ENCODE peak calls at places on chromosome 22, in five cellular contexts. Y is PC-9, Q is PC-3, S is MM.1S, R is endothelial cell of umbilical vein. G is an unnamed sample. For H3K4me1, the result is how much of the 10 kb centered on the place peaks cover.

GRCh38 chr22:37569009-37569920 is 9.0 kb downstream of the CDC42EP1 start:
- DNase-seq in Y (peak), Q (no peak), S (no peak), R (no peak), G (peak)

GRCh38 chr22:28822930-28823481 is 22.6 kb upstream of the XBP1 start:
- DNase-seq in Y (no peak), Q (no peak), S (peak), R (no peak), G (peak)

GRCh38 chr22:34814260-34814659 is 251.7 kb upstream of the ISX start:
- DNase-seq in Y (no peak), Q (no peak), S (no peak), R (no peak), G (peak)

GRCh38 chr22:24505337-24505736 is 10.2 kb downstream of the UPB1 start:
- DNase-seq in Y (no peak), Q (no peak), S (no peak), R (no peak), G (no peak)

GRCh38 chr22:29377979-29378378 is 10.4 kb downstream of the AP1B1 start:
- DNase-seq in Y (peak), Q (peak), S (no peak), R (no peak), G (no peak)

GRCh38 chr22:49046546-49047305 is 780.9 kb downstream of the BRD1 start:
- DNase-seq in Y (peak), Q (no peak), S (peak), R (no peak), G (peak)

GRCh38 chr22:27718186-27719032 is 83.1 kb downstream of the MN1 start:
- DNase-seq in Y (peak), Q (peak), S (no peak), R (peak), G (peak)

GRCh38 chr22:21038405-21038804 is 6.0 kb upstream of the SLC7A4 start:
- DNase-seq in Y (no peak), Q (no peak), S (no peak), R (no peak), G (no peak)

GRCh38 chr22:24106385-24107381 is 74.6 kb upstream of the SUSD2 start:
- DNase-seq in Y (no peak), Q (no peak), S (peak), R (peak), G (no peak)

GRCh38 chr22:48937032-48937639 is 890.5 kb downstream of the BRD1 start:
- DNase-seq in Y (no peak), Q (no peak), S (no peak), R (no peak), G (no peak)

GRCh38 chr22:33658775-33659174 is 261.5 kb downstream of the LARGE1 start:
- DNase-seq in Y (no peak), Q (no peak), S (no peak), R (no peak), G (peak)

GRCh38 chr22:37197451-37198289 is 9.6 kb upstream of the C1QTNF6 start:
- DNase-seq in Y (peak), Q (peak), S (no peak), R (peak), G (peak)

GRCh38 chr22:29932121-29932520 is 49.1 kb downstream of the MTMR3 start:
- DNase-seq in Y (no peak), Q (no peak), S (no peak), R (no peak), G (no peak)

GRCh38 chr22:21876486-21877176 is 9.2 kb upstream of the MAPK1 start:
- DNase-seq in Y (no peak), Q (no peak), S (no peak), R (peak), G (no peak)

GRCh38 chr22:48065852-48066251 is 1303.4 kb downstream of the TBC1D22A start:
- DNase-seq in Y (no peak), Q (no peak), S (no peak), R (no peak), G (no peak)

GRCh38 chr22:27196483-27196882 is 539.1 kb downstream of the MIAT start:
- DNase-seq in Y (no peak), Q (no peak), S (no peak), R (no peak), G (no peak)

GRCh38 chr22:42868751-42869251 is 11.7 kb upstream of the ARFGAP3 start:
- DNase-seq in Y (no peak), Q (no peak), S (no peak), R (no peak), G (no peak)

GRCh38 chr22:40594924-40595323 is 41.6 kb downstream of the MRTFA start:
- DNase-seq in Y (peak), Q (no peak), S (no peak), R (no peak), G (no peak)

GRCh38 chr22:43060213-43060612 is 29.0 kb downstream of the TTLL1 start:
- DNase-seq in Y (peak), Q (peak), S (no peak), R (peak), G (peak)

GRCh38 chr22:21687685-21688259 is 22.0 kb downstream of the PPIL2 start:
- DNase-seq in Y (no peak), Q (no peak), S (no peak), R (no peak), G (no peak)

GRCh38 chr22:44107341-44107740 is 73.4 kb upstream of the PARVG start:
- DNase-seq in Y (no peak), Q (no peak), S (no peak), R (no peak), G (no peak)

GRCh38 chr22:44111562-44112155 is 69.1 kb upstream of the PARVG start:
- DNase-seq in Y (no peak), Q (no peak), S (no peak), R (no peak), G (no peak)

GRCh38 chr22:44108076-44108475 is 72.6 kb upstream of the PARVG start:
- DNase-seq in Y (no peak), Q (no peak), S (no peak), R (no peak), G (no peak)

GRCh38 chr22:44109417-44109816 is 71.3 kb upstream of the PARVG start:
- DNase-seq in Y (no peak), Q (no peak), S (no peak), R (no peak), G (no peak)

DNA sequence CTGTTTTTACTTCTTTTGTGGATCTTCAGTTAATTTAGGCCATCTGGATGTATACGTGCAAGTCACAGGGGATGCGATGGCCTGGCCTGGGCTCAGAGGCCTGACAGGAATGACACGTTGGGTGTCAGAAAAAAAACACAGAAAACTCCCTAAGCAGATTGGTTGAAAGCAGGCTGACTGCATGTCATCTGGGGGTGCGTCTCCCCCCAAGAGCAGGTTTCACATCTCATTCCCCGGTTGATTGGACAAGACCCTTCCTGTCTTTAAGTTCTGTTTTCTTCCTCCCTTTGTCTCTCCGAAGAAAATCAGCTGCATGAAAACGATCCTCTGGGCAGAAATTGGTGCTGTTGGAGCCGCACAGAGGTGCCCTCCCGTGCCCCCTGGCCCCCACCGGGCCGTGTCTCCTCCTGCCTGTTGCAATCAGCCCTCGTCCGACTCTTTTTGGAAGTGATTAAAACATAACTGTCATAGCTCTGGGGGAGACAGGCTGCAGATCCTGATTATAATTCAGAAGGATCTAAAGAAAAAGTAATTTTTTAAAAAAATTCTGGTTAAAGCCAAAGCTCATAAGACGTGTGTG is 71.8 kb upstream of the PARVG start:
- DNase-seq in Y (no peak), Q (no peak), S (no peak), R (no peak), G (no peak)
- H2AFZ ChIP-seq in Y (no peak), Q (no peak), S (no peak), R (no peak), G (no peak)

DNA sequence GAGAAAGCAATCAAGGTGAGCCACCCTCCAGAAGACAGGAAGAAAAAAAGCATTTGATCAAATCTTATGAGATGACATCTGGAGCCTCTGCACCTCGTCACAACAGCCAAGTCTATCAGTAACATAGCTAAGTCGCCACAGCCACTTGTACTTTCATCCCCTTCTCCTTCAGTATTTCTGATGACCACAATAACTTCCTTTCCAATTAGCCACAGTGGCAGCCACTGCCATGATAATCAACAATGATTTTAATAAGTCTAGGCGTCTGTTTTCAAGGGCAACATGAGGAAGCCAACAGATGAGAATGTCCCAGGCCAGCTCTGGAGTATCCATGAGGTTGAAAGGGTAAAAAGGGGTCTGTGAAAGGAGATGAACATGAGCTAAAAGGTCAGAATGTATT is 29.9 kb downstream of the RBFOX2 start:
- DNase-seq in Y (no peak), Q (no peak), S (no peak), R (no peak), G (no peak)
- H3K4me3 ChIP-seq in Y (no peak), Q (no peak), S (no peak), R (no peak), G (no peak)

GRCh38 chr22:39532215-39533071 is at the start of gene RPS19BP1:
- DNase-seq in Y (peak), Q (peak), S (peak), R (peak), G (peak)
- H3K4me1 ChIP-seq in Y (under half), Q (under half), S (under half), R (under half), G (under half)

GRCh38 chr22:19178065-19178658 is 374 bp downstream of the SLC25A1 start:
- DNase-seq in Y (peak), Q (peak), S (peak), R (peak), G (peak)
- H2AFZ ChIP-seq in Y (peak), Q (peak), S (peak), R (peak), G (peak)

DNA sequence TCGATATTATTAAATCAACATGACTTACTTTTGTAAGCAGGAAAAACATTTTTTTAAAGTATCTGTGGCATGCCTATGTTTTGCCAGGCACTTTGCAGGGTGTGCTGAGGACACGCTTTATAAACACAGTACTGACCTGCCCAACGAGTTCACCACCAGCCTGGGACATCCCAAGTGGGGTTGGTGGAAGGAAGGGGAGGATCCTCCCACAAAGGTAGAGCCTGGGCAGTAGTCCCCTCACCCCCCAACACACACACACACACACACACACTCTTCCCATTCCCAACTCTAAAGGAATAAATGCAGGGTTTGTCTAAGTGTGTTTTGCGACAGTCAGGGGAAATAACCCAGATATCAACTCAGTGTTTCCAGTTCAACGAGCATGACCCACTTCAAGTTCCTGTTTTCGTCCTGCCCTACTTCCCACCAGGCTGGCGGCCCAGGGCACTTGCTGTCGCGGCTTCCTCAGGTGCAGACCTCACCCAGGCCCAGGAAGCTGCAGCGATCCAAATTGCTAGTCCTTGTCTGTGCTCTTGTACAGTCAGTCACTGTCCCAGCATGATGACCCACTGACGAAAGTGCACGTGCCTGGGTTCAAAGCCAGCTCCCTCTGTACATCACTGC is 3.1 kb downstream of the CERK start:
- DNase-seq in Y (no peak), Q (no peak), S (no peak), R (peak), G (peak)
- H3K4me3 ChIP-seq in Y (no peak), Q (no peak), S (no peak), R (peak), G (no peak)

GRCh38 chr22:50207383-50208031 is 6.7 kb downstream of the SELENOO start:
- DNase-seq in Y (no peak), Q (no peak), S (no peak), R (peak), G (no peak)

GRCh38 chr22:50206599-50206998 is 5.8 kb downstream of the SELENOO start:
- DNase-seq in Y (no peak), Q (no peak), S (no peak), R (peak), G (peak)

GRCh38 chr22:50208430-50208938 is 7.7 kb downstream of the SELENOO start:
- DNase-seq in Y (no peak), Q (no peak), S (no peak), R (no peak), G (no peak)

GRCh38 chr22:50203288-50203687 is 2.5 kb downstream of the SELENOO start:
- DNase-seq in Y (no peak), Q (no peak), S (no peak), R (no peak), G (no peak)

GRCh38 chr22:50205781-50206569 is 5.2 kb downstream of the SELENOO start:
- DNase-seq in Y (no peak), Q (no peak), S (no peak), R (no peak), G (no peak)
- H3K4me1 ChIP-seq in Y (under half), Q (under half), S (under half), R (under half), G (under half)